ENCODE peak calls at places on chromosomes 2 and 18, in ten cellular contexts. D is stimulated activated CD4-positive, alpha-beta T cell treated with anti-CD3 and anti-CD28 coated beads, Interleukin-4, amount 100 ng/mL, for 1 hour; P is Karpas-422; G is amniotic stem cell; U is fibroblast of pulmonary artery; C is T-cell; L is effector memory CD4-positive, alpha-beta T cell; Q is left cardiac atrium; X is tibial artery; W is HTR-8/SVneo. V is an unnamed sample.

GRCh38 chr2:6410265-6410664 is 455.4 kb downstream of the CMPK2 start:
- DNase-seq in Q (no peak), L (no peak), U (no peak), D (no peak), W (no peak), X (no peak), P (no peak), C (no peak), G (no peak), V (no peak)

GRCh38 chr2:134461511-134461910 is 207.6 kb downstream of the MGAT5 start:
- DNase-seq in D (no peak), L (no peak), Q (no peak), C (no peak), X (peak; percentile 38), G (no peak), U (peak; percentile 10), P (no peak), W (no peak), V (peak; percentile 56)

GRCh38 chr2:29013046-29013780 is 32.1 kb downstream of the TOGARAM2 start:
- DNase-seq in Q (no peak), L (no peak), D (no peak), C (no peak), X (no peak), P (no peak), W (no peak), U (no peak), G (no peak), V (no peak)

GRCh38 chr2:3602553-3603339 is 7.8 kb downstream of the COLEC11 start:
- DNase-seq in Q (no peak), L (no peak), W (no peak), D (no peak), P (no peak), U (no peak), G (no peak), X (no peak), C (no peak), V (no peak)

GRCh38 chr2:112001136-112001764 is 53.8 kb upstream of the TMEM87B start:
- DNase-seq in C (no peak), L (no peak), P (peak; percentile 71), W (no peak), Q (no peak), G (no peak), X (no peak), D (no peak), U (peak; percentile 41), V (no peak)

GRCh38 chr18:79927597-79928562 is 23.6 kb downstream of the SLC66A2 start:
- DNase-seq in L (no peak), D (no peak), P (no peak), U (no peak), Q (no peak), C (no peak), W (no peak), X (peak; percentile 59), G (no peak), V (peak; percentile 70)

GRCh38 chr2:237885171-237885930 is 25.9 kb downstream of the RAMP1 start:
- DNase-seq in C (no peak), L (no peak), X (peak; percentile 69), U (no peak), P (no peak), Q (no peak), D (no peak), W (no peak), G (no peak), V (no peak)

GRCh38 chr2:24456610-24457556 is 34.2 kb upstream of the NCOA1 start:
- DNase-seq in G (peak; percentile 67), C (no peak), D (peak; percentile 7), X (peak; percentile 78), Q (peak; percentile 84), U (peak; percentile 75), W (peak; percentile 87), L (no peak), P (no peak), V (no peak)

GRCh38 chr2:182267971-182268370 is 158.9 kb downstream of the PDE1A start:
- DNase-seq in L (no peak), X (no peak), D (no peak), P (no peak), C (no peak), G (no peak), Q (no peak), U (no peak), W (no peak), V (no peak)

GRCh38 chr2:85744771-85745601 is 8.8 kb upstream of the ATOH8 start:
- DNase-seq in Q (no peak), W (no peak), L (no peak), C (no peak), U (peak; percentile 90), D (no peak), X (peak; percentile 89), P (no peak), G (no peak), V (no peak)

GRCh38 chr2:238271061-238271554 is 17.3 kb downstream of the PER2 start:
- DNase-seq in P (no peak), U (no peak), X (no peak), G (no peak), D (no peak), C (no peak), Q (no peak), W (no peak), L (no peak), V (no peak)

GRCh38 chr2:120867290-120868231 is 131.9 kb downstream of the GLI2 start:
- DNase-seq in P (no peak), C (no peak), Q (peak; percentile 89), G (peak; percentile 76), L (no peak), D (no peak), X (peak; percentile 95), U (peak; percentile 93), W (peak; percentile 68), V (no peak)